ENCODE peak calls at places on chromosomes 7 and 10, in five cellular contexts. E is esophagus muscularis mucosa, A is IMR-90, K is cardiac fibroblast, M is breast epithelium. N is an unnamed sample.

GRCh38 chr10:52308251-52309031 is 5.6 kb upstream of the DKK1 start:
- DNase-seq in E (no peak), A (peak; percentile 78), K (peak; percentile 86), M (no peak), N (no peak)

GRCh38 chr10:19828278-19829049 is 12.2 kb downstream of the PLXDC2 start:
- DNase-seq in E (no peak), A (no peak), K (peak; percentile 60), M (no peak), N (no peak)

GRCh38 chr10:11191673-11192072 is 174.0 kb downstream of the CELF2 start:
- DNase-seq in E (no peak), A (no peak), K (no peak), M (no peak), N (no peak)

GRCh38 chr10:88042162-88043100 is 179.0 kb downstream of the PTEN start:
- DNase-seq in E (no peak), A (peak; percentile 78), K (peak; percentile 52), M (peak; percentile 43), N (no peak)

GRCh38 chr10:8956400-8956799 is 901.9 kb downstream of the GATA3 start:
- DNase-seq in E (no peak), A (no peak), K (no peak), M (no peak), N (no peak)

GRCh38 chr10:60666221-60666620 is 112.1 kb upstream of the CDK1 start:
- DNase-seq in E (no peak), A (no peak), K (peak; percentile 69), M (no peak), N (no peak)

GRCh38 chr7:65980478-65981250 is 1.3 kb downstream of the GUSB start:
- DNase-seq in E (peak; percentile 93), A (no peak), K (peak; percentile 25), M (peak; percentile 37), N (no peak)

GRCh38 chr7:151086802-151087246 is 549 bp downstream of the AGAP3 start:
- DNase-seq in E (no peak), A (no peak), K (peak; percentile 47), M (no peak), N (no peak)

GRCh38 chr7:52285689-52286088 is 749.7 kb upstream of the POM121L12 start:
- DNase-seq in E (no peak), A (no peak), K (no peak), M (no peak), N (no peak)

GRCh38 chr7:39453743-39454355 is 112.4 kb upstream of the YAE1 start:
- DNase-seq in E (no peak), A (peak; percentile 59), K (peak; percentile 75), M (no peak), N (no peak)

GRCh38 chr10:55370021-55370420 is 569.0 kb upstream of the PCDH15 start:
- DNase-seq in E (no peak), A (no peak), K (no peak), M (no peak), N (no peak)

GRCh38 chr7:81501220-81501619 is 268.6 kb downstream of the HGF start:
- DNase-seq in E (no peak), A (peak; percentile 81), K (peak; percentile 86), M (no peak), N (no peak)

GRCh38 chr7:158024881-158025280 is 562.7 kb downstream of the PTPRN2 start:
- DNase-seq in E (no peak), A (no peak), K (no peak), M (no peak), N (no peak)

GRCh38 chr7:142231716-142232115 is 26.1 kb downstream of the PRSS58 start:
- DNase-seq in E (no peak), A (no peak), K (peak; percentile 12), M (no peak), N (no peak)

GRCh38 chr10:29730461-29730860 is 95.7 kb upstream of the SVIL start:
- DNase-seq in E (no peak), A (no peak), K (no peak), M (no peak), N (no peak)

GRCh38 chr10:122239578-122240257 is 31.4 kb upstream of the BTBD16 start:
- DNase-seq in E (no peak), A (peak; percentile 54), K (peak; percentile 47), M (no peak), N (no peak)

GRCh38 chr10:80410122-80410521 is 1.8 kb downstream of the PRXL2A start:
- DNase-seq in E (no peak), A (no peak), K (no peak), M (no peak), N (no peak)

GRCh38 chr7:111486472-111487142 is 75.7 kb downstream of the IMMP2L start:
- DNase-seq in E (no peak), A (peak; percentile 67), K (peak; percentile 80), M (no peak), N (no peak)

GRCh38 chr10:60958892-60959601 is 15.1 kb upstream of the RHOBTB1 start:
- DNase-seq in E (no peak), A (peak; percentile 57), K (peak; percentile 72), M (no peak), N (no peak)

GRCh38 chr10:125035588-125036298 is 93.8 kb downstream of the ZRANB1 start:
- DNase-seq in E (no peak), A (no peak), K (no peak), M (no peak), N (no peak)

GRCh38 chr7:27727058-27727457 is 12.9 kb upstream of the TAX1BP1 start:
- DNase-seq in E (no peak), A (no peak), K (no peak), M (no peak), N (no peak)

GRCh38 chr7:27723086-27723485 is 16.9 kb upstream of the TAX1BP1 start:
- DNase-seq in E (peak; percentile 31), A (no peak), K (no peak), M (peak; percentile 25), N (no peak)
- TF ChIP-seq CTCF in E (no peak), A (peak; percentile 25), K (peak; percentile 22), M (no peak), N (no peak)

GRCh38 chr7:104096683-104097082 is 107.2 kb upstream of the RELN start:
- DNase-seq in E (no peak), A (peak; percentile 18), K (peak; percentile 39), M (no peak), N (no peak)
- TF ChIP-seq CTCF in E (no peak), A (peak; percentile 33), K (peak; percentile 40), M (no peak), N (no peak)

DNA sequence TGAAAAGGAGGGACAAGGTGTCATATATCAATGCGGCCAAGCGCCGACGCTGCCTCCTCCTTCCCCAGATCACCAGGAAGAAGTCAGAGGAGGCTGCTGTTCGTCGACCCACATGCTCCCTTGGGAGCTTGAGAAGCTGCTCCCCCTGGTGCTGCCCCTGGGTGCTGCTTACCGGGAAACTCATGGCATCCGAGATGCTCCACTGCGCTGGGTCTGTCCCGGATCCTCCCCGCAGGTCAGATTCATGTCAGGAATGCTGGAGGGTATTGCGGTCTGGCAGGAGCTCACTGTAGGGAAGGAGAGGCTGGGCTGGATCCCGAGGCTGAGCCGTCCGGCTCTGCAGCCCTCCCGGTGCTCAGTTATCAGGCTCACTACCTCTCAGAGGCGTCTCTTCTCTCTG is 123.7 kb upstream of the FAM20C start:
- DNase-seq in E (no peak), A (no peak), K (no peak), M (no peak), N (no peak)
- TF ChIP-seq CTCF in E (no peak), A (peak; percentile 7), K (peak; percentile 15), M (no peak), N (no peak)

GRCh38 chr10:69333205-69333604 is 54.9 kb downstream of the HK1 start:
- DNase-seq in E (no peak), A (no peak), K (peak; percentile 57), M (peak; percentile 91), N (no peak)
- TF ChIP-seq CTCF in E (peak; percentile 52), A (peak; percentile 23), K (peak; percentile 39), M (peak; percentile 72), N (no peak)

DNA sequence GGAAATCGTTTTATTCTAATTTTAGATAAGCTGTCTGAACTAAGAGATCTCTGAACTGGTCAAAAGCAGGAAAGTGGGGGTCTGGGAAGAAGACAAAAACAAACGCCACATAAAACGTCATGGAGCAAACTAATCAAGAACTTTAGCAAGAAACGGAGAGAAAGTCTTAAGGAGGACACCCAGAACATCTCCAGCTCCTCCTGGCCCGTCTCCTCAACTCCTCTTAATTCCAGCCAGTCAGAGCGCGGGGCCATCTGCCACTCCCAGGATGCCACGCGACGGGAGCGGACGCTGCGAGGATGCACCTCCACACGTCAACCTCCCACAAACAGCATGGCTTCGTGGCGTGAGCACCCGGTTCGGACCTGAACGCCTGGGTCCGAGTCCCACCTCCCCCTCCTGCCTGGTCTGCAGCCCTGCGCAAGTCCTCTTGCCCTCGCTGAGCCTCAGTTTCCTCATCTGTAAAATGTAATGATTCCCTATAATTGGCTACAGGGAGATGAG is 598 bp downstream of the MMS19 start:
- DNase-seq in E (peak; percentile 95), A (peak; percentile 74), K (peak; percentile 84), M (peak; percentile 73), N (no peak)
- TF ChIP-seq CTCF in E (no peak), A (no peak), K (no peak), M (no peak), N (no peak)

DNA sequence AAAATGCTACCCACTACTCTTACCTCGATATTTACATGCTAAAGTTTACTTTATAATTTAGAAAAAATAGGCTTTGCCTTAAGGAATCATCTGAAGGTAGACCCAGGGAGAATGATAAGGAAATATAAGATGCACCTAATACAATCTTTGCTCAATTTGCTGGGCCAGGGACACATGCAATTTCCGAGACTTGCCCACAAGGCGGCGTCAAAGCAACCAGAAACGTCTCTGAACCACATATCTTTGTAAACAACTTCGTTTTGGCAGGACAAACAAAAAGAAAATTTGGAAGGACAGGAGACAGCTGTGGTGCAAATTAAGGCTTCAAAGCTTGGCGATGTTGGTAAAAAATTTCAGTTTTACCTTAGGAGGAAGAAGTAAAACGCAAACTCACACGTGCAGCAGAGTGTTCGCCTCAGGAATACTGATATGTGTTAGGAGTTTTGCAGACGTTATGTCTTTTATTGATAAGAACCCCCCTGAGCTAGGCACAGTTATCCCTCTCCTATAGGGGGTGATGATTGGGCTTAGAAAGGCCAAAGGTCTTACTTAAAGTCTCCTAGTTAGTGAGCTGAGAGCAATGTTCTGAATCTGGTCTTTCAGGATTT is 134.3 kb downstream of the PRKCQ start:
- DNase-seq in E (no peak), A (peak; percentile 28), K (peak; percentile 43), M (peak; percentile 19), N (no peak)
- TF ChIP-seq CTCF in E (peak; percentile 36), A (peak; percentile 54), K (peak; percentile 45), M (peak; percentile 25), N (no peak)

N was measured in vagina.